ENCODE peak calls at places on chromosome 14, in five cellular contexts. P is anterior cingulate cortex; S is activated naive CD4-positive, alpha-beta T cell treated with anti-CD3 and anti-CD28 coated beads, Interleukin-2, amount 10 ng/mL, durations not matched to agents 7 days and 5 days; L is endodermal cell; R is keratinocyte. M is an unnamed sample.

GRCh38 chr14:86363576-86363975 is 833.6 kb downstream of the FLRT2 start:
- DNase-seq in P (no peak), S (no peak), L (peak; percentile 52), R (no peak), M (no peak)

GRCh38 chr14:104081951-104082464 is 3.5 kb upstream of the ASPG start:
- DNase-seq in P (no peak), S (no peak), L (no peak), R (no peak), M (no peak)

GRCh38 chr14:36520601-36521525 is 831 bp upstream of the NKX2-1 start:
- DNase-seq in P (no peak), S (no peak), L (peak; percentile 89), R (no peak), M (no peak)

GRCh38 chr14:63605041-63605532 is 36.6 kb downstream of the WDR89 start:
- DNase-seq in P (no peak), S (no peak), L (no peak), R (no peak), M (no peak)

GRCh38 chr14:104985675-104986486 is at the start of gene CLBA1:
- DNase-seq in P (no peak), S (peak; percentile 91), L (peak; percentile 94), R (no peak), M (peak; percentile 53)

GRCh38 chr14:27366596-27366995 is 768.8 kb upstream of the NOVA1 start:
- DNase-seq in P (no peak), S (no peak), L (no peak), R (no peak), M (no peak)

GRCh38 chr14:87494010-87494409 is 499.0 kb downstream of the GALC start:
- DNase-seq in P (no peak), S (no peak), L (no peak), R (no peak), M (no peak)

GRCh38 chr14:36844443-36844842 is 182.8 kb downstream of the PAX9 start:
- DNase-seq in P (no peak), S (no peak), L (peak; percentile 77), R (no peak), M (no peak)

GRCh38 chr14:75568791-75569190 is 9.6 kb upstream of the FLVCR2 start:
- DNase-seq in P (no peak), S (no peak), L (no peak), R (no peak), M (no peak)

GRCh38 chr14:101577221-101577909 is 16.1 kb downstream of the DIO3 start:
- DNase-seq in P (no peak), S (no peak), L (no peak), R (no peak), M (no peak)

GRCh38 chr14:37573355-37573754 is 21.7 kb downstream of the FOXA1 start:
- DNase-seq in P (no peak), S (no peak), L (no peak), R (no peak), M (no peak)

GRCh38 chr14:67577181-67577580 is 22.9 kb downstream of the PIGH start:
- DNase-seq in P (no peak), S (no peak), L (no peak), R (no peak), M (no peak)

GRCh38 chr14:58287607-58288042 is 10.7 kb upstream of the ARID4A start:
- DNase-seq in P (no peak), S (no peak), L (no peak), R (no peak), M (no peak)

GRCh38 chr14:61179776-61180398 is 101.3 kb downstream of the TMEM30B start:
- DNase-seq in P (no peak), S (no peak), L (no peak), R (no peak), M (no peak)

GRCh38 chr14:36522972-36523685 is 3.1 kb upstream of the NKX2-1 start:
- DNase-seq in P (no peak), S (no peak), L (peak; percentile 59), R (no peak), M (no peak)

GRCh38 chr14:102020058-102020971 is 55.9 kb downstream of the DYNC1H1 start:
- DNase-seq in P (no peak), S (peak; percentile 75), L (no peak), R (no peak), M (no peak)

GRCh38 chr14:67457782-67458181 is 30.7 kb downstream of the TMEM229B start:
- DNase-seq in P (no peak), S (no peak), L (peak; percentile 90), R (no peak), M (no peak)

GRCh38 chr14:90115780-90116179 is 54.0 kb downstream of the KCNK13 start:
- DNase-seq in P (no peak), S (no peak), L (no peak), R (no peak), M (no peak)